ENCODE peak calls at places on chromosome 7, in ten cellular contexts. One of them, this sample, is unnamed.

GRCh38 chr7:13903997-13904396 is 85.5 kb downstream of the ETV1 start:
- DNase-seq in T follicular helper cell: no peak
- DNase-seq in NB4: no peak
- DNase-seq in NCI-H1092: no peak
- DNase-seq in LoVo: no peak
- DNase-seq in cardiac muscle cell: no peak
- DNase-seq in small intestine: no peak
- DNase-seq in A549: no peak
- DNase-seq in NCI-H2171: no peak
- DNase-seq in stimulated activated CD8-positive, alpha-beta memory T cell treated with anti-CD3 and anti-CD28 coated beads, Interleukin-7, amount 100 ng/mL, for 1 hour: no peak
- DNase-seq in this sample: no peak

GRCh38 chr7:102318482-102318971 is 31.9 kb downstream of the SH2B2 start:
- DNase-seq in NCI-H1092: no peak
- DNase-seq in LoVo: no peak
- DNase-seq in cardiac muscle cell: no peak
- DNase-seq in T follicular helper cell: no peak
- DNase-seq in A549: peak
- DNase-seq in NCI-H2171: peak
- DNase-seq in stimulated activated CD8-positive, alpha-beta memory T cell treated with anti-CD3 and anti-CD28 coated beads, Interleukin-7, amount 100 ng/mL, for 1 hour: no peak
- DNase-seq in NB4: no peak
- DNase-seq in small intestine: peak
- DNase-seq in this sample: no peak

GRCh38 chr7:7512861-7513597 is 22.6 kb downstream of the COL28A1 start:
- DNase-seq in NB4: no peak
- DNase-seq in NCI-H1092: no peak
- DNase-seq in cardiac muscle cell: peak
- DNase-seq in A549: no peak
- DNase-seq in small intestine: peak
- DNase-seq in T follicular helper cell: no peak
- DNase-seq in LoVo: peak
- DNase-seq in stimulated activated CD8-positive, alpha-beta memory T cell treated with anti-CD3 and anti-CD28 coated beads, Interleukin-7, amount 100 ng/mL, for 1 hour: no peak
- DNase-seq in NCI-H2171: no peak
- DNase-seq in this sample: no peak

GRCh38 chr7:121085922-121086321 is 97.4 kb downstream of the CPED1 start:
- DNase-seq in small intestine: no peak
- DNase-seq in NB4: no peak
- DNase-seq in T follicular helper cell: no peak
- DNase-seq in NCI-H2171: no peak
- DNase-seq in A549: no peak
- DNase-seq in NCI-H1092: no peak
- DNase-seq in LoVo: no peak
- DNase-seq in stimulated activated CD8-positive, alpha-beta memory T cell treated with anti-CD3 and anti-CD28 coated beads, Interleukin-7, amount 100 ng/mL, for 1 hour: no peak
- DNase-seq in cardiac muscle cell: no peak
- DNase-seq in this sample: no peak

GRCh38 chr7:106841896-106842390 is 23.1 kb upstream of the PIK3CG start:
- DNase-seq in small intestine: no peak
- DNase-seq in cardiac muscle cell: no peak
- DNase-seq in A549: no peak
- DNase-seq in NB4: no peak
- DNase-seq in stimulated activated CD8-positive, alpha-beta memory T cell treated with anti-CD3 and anti-CD28 coated beads, Interleukin-7, amount 100 ng/mL, for 1 hour: no peak
- DNase-seq in NCI-H2171: no peak
- DNase-seq in NCI-H1092: peak
- DNase-seq in T follicular helper cell: no peak
- DNase-seq in LoVo: no peak
- DNase-seq in this sample: no peak

GRCh38 chr7:34835901-34836300 is 177.9 kb downstream of the NPSR1 start:
- DNase-seq in LoVo: no peak
- DNase-seq in A549: no peak
- DNase-seq in NCI-H1092: no peak
- DNase-seq in small intestine: no peak
- DNase-seq in stimulated activated CD8-positive, alpha-beta memory T cell treated with anti-CD3 and anti-CD28 coated beads, Interleukin-7, amount 100 ng/mL, for 1 hour: no peak
- DNase-seq in NCI-H2171: no peak
- DNase-seq in T follicular helper cell: no peak
- DNase-seq in NB4: no peak
- DNase-seq in cardiac muscle cell: no peak
- DNase-seq in this sample: no peak

GRCh38 chr7:23415198-23415597 is 55.1 kb downstream of the IGF2BP3 start:
- DNase-seq in NCI-H2171: no peak
- DNase-seq in stimulated activated CD8-positive, alpha-beta memory T cell treated with anti-CD3 and anti-CD28 coated beads, Interleukin-7, amount 100 ng/mL, for 1 hour: no peak
- DNase-seq in cardiac muscle cell: no peak
- DNase-seq in small intestine: no peak
- DNase-seq in A549: no peak
- DNase-seq in NCI-H1092: no peak
- DNase-seq in T follicular helper cell: no peak
- DNase-seq in NB4: no peak
- DNase-seq in LoVo: no peak
- DNase-seq in this sample: no peak

GRCh38 chr7:48280100-48280499 is 108.8 kb downstream of the ABCA13 start:
- DNase-seq in LoVo: no peak
- DNase-seq in NCI-H2171: no peak
- DNase-seq in A549: no peak
- DNase-seq in NCI-H1092: no peak
- DNase-seq in NB4: no peak
- DNase-seq in stimulated activated CD8-positive, alpha-beta memory T cell treated with anti-CD3 and anti-CD28 coated beads, Interleukin-7, amount 100 ng/mL, for 1 hour: no peak
- DNase-seq in cardiac muscle cell: no peak
- DNase-seq in small intestine: no peak
- DNase-seq in T follicular helper cell: no peak
- DNase-seq in this sample: no peak

GRCh38 chr7:131625817-131626372 is 69.5 kb upstream of the PODXL start:
- DNase-seq in T follicular helper cell: no peak
- DNase-seq in A549: peak
- DNase-seq in stimulated activated CD8-positive, alpha-beta memory T cell treated with anti-CD3 and anti-CD28 coated beads, Interleukin-7, amount 100 ng/mL, for 1 hour: no peak
- DNase-seq in LoVo: peak
- DNase-seq in NCI-H1092: no peak
- DNase-seq in cardiac muscle cell: peak
- DNase-seq in small intestine: no peak
- DNase-seq in NB4: no peak
- DNase-seq in NCI-H2171: no peak
- DNase-seq in this sample: no peak

GRCh38 chr7:43669286-43670081 is 59.8 kb downstream of the COA1 start:
- DNase-seq in NCI-H2171: no peak
- DNase-seq in NB4: no peak
- DNase-seq in LoVo: no peak
- DNase-seq in A549: peak
- DNase-seq in T follicular helper cell: peak
- DNase-seq in cardiac muscle cell: no peak
- DNase-seq in small intestine: peak
- DNase-seq in NCI-H1092: no peak
- DNase-seq in stimulated activated CD8-positive, alpha-beta memory T cell treated with anti-CD3 and anti-CD28 coated beads, Interleukin-7, amount 100 ng/mL, for 1 hour: no peak
- DNase-seq in this sample: no peak

GRCh38 chr7:140625908-140626868 is 14.4 kb downstream of the DENND2A start:
- DNase-seq in T follicular helper cell: no peak
- DNase-seq in NCI-H2171: peak
- DNase-seq in LoVo: peak
- DNase-seq in cardiac muscle cell: peak
- DNase-seq in small intestine: no peak
- DNase-seq in NCI-H1092: no peak
- DNase-seq in NB4: no peak
- DNase-seq in A549: peak
- DNase-seq in stimulated activated CD8-positive, alpha-beta memory T cell treated with anti-CD3 and anti-CD28 coated beads, Interleukin-7, amount 100 ng/mL, for 1 hour: no peak
- DNase-seq in this sample: no peak

GRCh38 chr7:43458330-43458729 is 124.6 kb upstream of the STK17A start:
- DNase-seq in NB4: no peak
- DNase-seq in small intestine: no peak
- DNase-seq in T follicular helper cell: no peak
- DNase-seq in stimulated activated CD8-positive, alpha-beta memory T cell treated with anti-CD3 and anti-CD28 coated beads, Interleukin-7, amount 100 ng/mL, for 1 hour: no peak
- DNase-seq in LoVo: no peak
- DNase-seq in NCI-H1092: no peak
- DNase-seq in NCI-H2171: no peak
- DNase-seq in A549: no peak
- DNase-seq in cardiac muscle cell: no peak
- DNase-seq in this sample: no peak

GRCh38 chr7:66047426-66047825 is 28.2 kb upstream of the ASL start:
- DNase-seq in A549: peak
- DNase-seq in small intestine: no peak
- DNase-seq in cardiac muscle cell: no peak
- DNase-seq in LoVo: peak
- DNase-seq in T follicular helper cell: no peak
- DNase-seq in stimulated activated CD8-positive, alpha-beta memory T cell treated with anti-CD3 and anti-CD28 coated beads, Interleukin-7, amount 100 ng/mL, for 1 hour: no peak
- DNase-seq in NCI-H1092: no peak
- DNase-seq in NB4: no peak
- DNase-seq in NCI-H2171: no peak
- DNase-seq in this sample: no peak

GRCh38 chr7:36034020-36034419 is 119.0 kb upstream of the EEPD1 start:
- DNase-seq in NB4: no peak
- DNase-seq in cardiac muscle cell: no peak
- DNase-seq in small intestine: no peak
- DNase-seq in A549: peak
- DNase-seq in T follicular helper cell: no peak
- DNase-seq in NCI-H2171: no peak
- DNase-seq in stimulated activated CD8-positive, alpha-beta memory T cell treated with anti-CD3 and anti-CD28 coated beads, Interleukin-7, amount 100 ng/mL, for 1 hour: no peak
- DNase-seq in LoVo: no peak
- DNase-seq in NCI-H1092: no peak
- DNase-seq in this sample: no peak

GRCh38 chr7:81684513-81685262 is 85.2 kb downstream of the HGF start:
- DNase-seq in stimulated activated CD8-positive, alpha-beta memory T cell treated with anti-CD3 and anti-CD28 coated beads, Interleukin-7, amount 100 ng/mL, for 1 hour: no peak
- DNase-seq in NCI-H1092: peak
- DNase-seq in LoVo: peak
- DNase-seq in small intestine: peak
- DNase-seq in T follicular helper cell: no peak
- DNase-seq in cardiac muscle cell: peak
- DNase-seq in NCI-H2171: peak
- DNase-seq in A549: peak
- DNase-seq in NB4: peak
- DNase-seq in this sample: peak

This sample was measured in AML-193.